ENCODE peak calls at places on chromosomes 16 and 17, in eight cellular contexts. One of them, this sample, is unnamed.

GRCh38 chr16:24520983-24521382 is 18.4 kb upstream of the RBBP6 start:
- DNase-seq in heart left ventricle: no peak
- DNase-seq in lung: no peak
- DNase-seq in BJ: no peak
- DNase-seq in transverse colon: no peak
- DNase-seq in Peyer's patch: no peak
- DNase-seq in GM23338: no peak
- DNase-seq in sigmoid colon: no peak
- DNase-seq in this sample: no peak

GRCh38 chr16:80948886-80949502 is 57.7 kb downstream of the CMC2 start:
- DNase-seq in sigmoid colon: no peak
- DNase-seq in GM23338: peak
- DNase-seq in Peyer's patch: peak
- DNase-seq in heart left ventricle: peak
- DNase-seq in BJ: no peak
- DNase-seq in lung: no peak
- DNase-seq in transverse colon: peak
- DNase-seq in this sample: no peak

GRCh38 chr16:75452464-75453190 is 11.9 kb downstream of the TMEM170A start:
- DNase-seq in transverse colon: no peak
- DNase-seq in Peyer's patch: no peak
- DNase-seq in heart left ventricle: no peak
- DNase-seq in GM23338: no peak
- DNase-seq in sigmoid colon: no peak
- DNase-seq in BJ: no peak
- DNase-seq in lung: no peak
- DNase-seq in this sample: no peak

GRCh38 chr16:57743458-57743857 is 7.9 kb downstream of the KATNB1 start:
- DNase-seq in GM23338: no peak
- DNase-seq in BJ: no peak
- DNase-seq in Peyer's patch: no peak
- DNase-seq in lung: no peak
- DNase-seq in transverse colon: no peak
- DNase-seq in sigmoid colon: no peak
- DNase-seq in heart left ventricle: no peak
- DNase-seq in this sample: no peak

GRCh38 chr16:67907397-67907796 is 14.3 kb downstream of the PSKH1 start:
- DNase-seq in heart left ventricle: no peak
- DNase-seq in GM23338: no peak
- DNase-seq in transverse colon: no peak
- DNase-seq in sigmoid colon: no peak
- DNase-seq in BJ: no peak
- DNase-seq in Peyer's patch: no peak
- DNase-seq in lung: no peak
- DNase-seq in this sample: no peak

GRCh38 chr16:56610609-56611111 is 2.3 kb downstream of the MT2A start:
- DNase-seq in heart left ventricle: no peak
- DNase-seq in transverse colon: no peak
- DNase-seq in BJ: no peak
- DNase-seq in sigmoid colon: no peak
- DNase-seq in Peyer's patch: no peak
- DNase-seq in lung: no peak
- DNase-seq in GM23338: no peak
- DNase-seq in this sample: no peak

GRCh38 chr17:9904277-9905077 is 594 bp downstream of the RCVRN start:
- DNase-seq in Peyer's patch: no peak
- DNase-seq in heart left ventricle: no peak
- DNase-seq in transverse colon: no peak
- DNase-seq in GM23338: no peak
- DNase-seq in BJ: no peak
- DNase-seq in sigmoid colon: no peak
- DNase-seq in lung: no peak
- DNase-seq in this sample: no peak

GRCh38 chr16:46649571-46649970 is 28.4 kb upstream of the SHCBP1 start:
- DNase-seq in GM23338: no peak
- DNase-seq in lung: no peak
- DNase-seq in Peyer's patch: peak
- DNase-seq in sigmoid colon: peak
- DNase-seq in heart left ventricle: peak
- DNase-seq in BJ: no peak
- DNase-seq in transverse colon: peak
- DNase-seq in this sample: no peak

GRCh38 chr16:23420011-23420410 is 33.0 kb downstream of the COG7 start:
- DNase-seq in heart left ventricle: no peak
- DNase-seq in BJ: no peak
- DNase-seq in GM23338: no peak
- DNase-seq in Peyer's patch: no peak
- DNase-seq in sigmoid colon: no peak
- DNase-seq in transverse colon: no peak
- DNase-seq in lung: no peak
- DNase-seq in this sample: no peak

GRCh38 chr17:37505333-37505732 is 15.6 kb downstream of the DUSP14 start:
- DNase-seq in heart left ventricle: no peak
- DNase-seq in lung: no peak
- DNase-seq in GM23338: no peak
- DNase-seq in Peyer's patch: no peak
- DNase-seq in sigmoid colon: no peak
- DNase-seq in transverse colon: no peak
- DNase-seq in BJ: no peak
- DNase-seq in this sample: no peak

GRCh38 chr16:4090476-4090875 is 25.8 kb downstream of the ADCY9 start:
- DNase-seq in BJ: no peak
- DNase-seq in GM23338: no peak
- DNase-seq in heart left ventricle: peak
- DNase-seq in sigmoid colon: no peak
- DNase-seq in Peyer's patch: no peak
- DNase-seq in lung: no peak
- DNase-seq in transverse colon: peak
- DNase-seq in this sample: no peak

GRCh38 chr16:87506423-87507350 is 13.9 kb upstream of the ZCCHC14 start:
- DNase-seq in lung: no peak
- DNase-seq in sigmoid colon: no peak
- DNase-seq in BJ: no peak
- DNase-seq in GM23338: no peak
- DNase-seq in heart left ventricle: no peak
- DNase-seq in transverse colon: no peak
- DNase-seq in Peyer's patch: no peak
- DNase-seq in this sample: no peak

DNA sequence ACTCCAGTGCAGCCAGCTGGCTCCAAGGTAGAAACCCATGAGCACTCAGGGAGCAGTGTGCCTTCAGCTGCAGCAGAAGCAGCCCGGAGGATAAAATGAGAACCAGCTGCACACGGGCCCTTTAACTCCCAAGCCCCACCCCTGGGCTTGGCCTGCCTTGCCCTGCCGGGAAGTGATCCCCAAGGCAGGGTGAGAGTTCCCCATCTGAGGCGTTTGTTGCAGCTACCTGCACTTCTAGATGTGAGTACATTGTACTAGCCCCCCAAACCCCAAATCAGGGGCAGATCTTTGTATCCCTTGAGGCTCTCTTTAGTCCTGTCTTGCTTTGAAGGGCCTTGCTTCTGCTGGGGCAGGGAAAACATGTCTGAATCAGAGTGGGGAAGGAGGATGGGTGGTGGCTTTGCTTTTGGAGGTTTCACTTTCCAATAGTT is at the start of gene MVP:
- DNase-seq in GM23338: no peak
- DNase-seq in BJ: no peak
- DNase-seq in sigmoid colon: peak
- DNase-seq in lung: peak
- DNase-seq in heart left ventricle: peak
- DNase-seq in transverse colon: peak
- DNase-seq in Peyer's patch: peak
- DNase-seq in this sample: no peak
- H3K4me3 ChIP-seq in GM23338: no peak
- H3K4me3 ChIP-seq in BJ: peak
- H3K4me3 ChIP-seq in sigmoid colon: peak
- H3K4me3 ChIP-seq in lung: peak
- H3K4me3 ChIP-seq in heart left ventricle: peak
- H3K4me3 ChIP-seq in transverse colon: peak
- H3K4me3 ChIP-seq in Peyer's patch: peak
- H3K4me3 ChIP-seq in this sample: peak

DNA sequence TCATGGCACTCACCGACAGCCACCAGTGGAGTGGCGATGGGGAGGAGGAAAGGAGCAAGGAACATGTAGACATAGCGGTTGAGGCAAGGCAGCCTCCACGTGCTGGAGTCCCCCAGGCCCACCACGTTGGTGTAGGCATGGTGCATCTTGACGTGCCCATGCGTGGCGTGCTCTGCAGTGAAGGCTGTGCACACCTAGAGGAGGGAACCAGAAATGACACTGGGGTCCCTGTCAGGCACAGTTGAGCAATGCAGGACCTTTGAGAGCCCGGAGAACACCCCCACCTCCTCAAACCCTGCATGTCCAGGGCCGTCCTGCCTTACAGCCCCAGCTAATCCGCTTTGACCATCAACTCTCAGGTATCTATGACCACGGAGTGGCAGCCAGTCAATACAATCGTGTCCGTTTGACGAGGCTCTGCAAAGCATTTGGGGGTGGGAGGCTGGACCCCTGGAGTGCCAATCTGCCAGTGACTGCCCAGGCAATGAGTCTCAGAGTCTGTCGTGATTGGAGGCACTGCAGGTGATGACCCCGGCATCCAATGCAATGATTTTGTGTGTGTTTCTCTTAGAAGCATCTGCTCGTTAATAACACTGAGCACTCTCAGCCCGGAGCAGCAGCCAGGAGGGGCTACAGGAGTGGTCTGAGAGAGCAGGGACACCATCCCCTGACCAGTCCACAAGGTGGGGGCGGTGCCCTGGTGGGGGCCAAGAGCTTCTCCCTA is 9.9 kb upstream of the FDXR start:
- DNase-seq in Peyer's patch: no peak
- DNase-seq in sigmoid colon: no peak
- DNase-seq in BJ: no peak
- DNase-seq in heart left ventricle: no peak
- DNase-seq in GM23338: no peak
- DNase-seq in transverse colon: no peak
- DNase-seq in lung: no peak
- DNase-seq in this sample: no peak
- TF ChIP-seq CTCF in Peyer's patch: no peak
- TF ChIP-seq CTCF in sigmoid colon: no peak
- TF ChIP-seq CTCF in BJ: no peak
- TF ChIP-seq CTCF in heart left ventricle: no peak
- TF ChIP-seq CTCF in GM23338: no peak
- TF ChIP-seq CTCF in transverse colon: no peak
- TF ChIP-seq CTCF in lung: no peak
- TF ChIP-seq CTCF in this sample: no peak

GRCh38 chr17:57892146-57892819 is 42.4 kb upstream of the MRPS23 start:
- DNase-seq in heart left ventricle: peak
- DNase-seq in BJ: no peak
- DNase-seq in transverse colon: peak
- DNase-seq in sigmoid colon: peak
- DNase-seq in Peyer's patch: peak
- DNase-seq in lung: peak
- DNase-seq in GM23338: peak
- DNase-seq in this sample: no peak
- H3K4me3 ChIP-seq in heart left ventricle: no peak
- H3K4me3 ChIP-seq in BJ: no peak
- H3K4me3 ChIP-seq in transverse colon: no peak
- H3K4me3 ChIP-seq in sigmoid colon: no peak
- H3K4me3 ChIP-seq in Peyer's patch: no peak
- H3K4me3 ChIP-seq in lung: no peak
- H3K4me3 ChIP-seq in GM23338: no peak
- H3K4me3 ChIP-seq in this sample: no peak

DNA sequence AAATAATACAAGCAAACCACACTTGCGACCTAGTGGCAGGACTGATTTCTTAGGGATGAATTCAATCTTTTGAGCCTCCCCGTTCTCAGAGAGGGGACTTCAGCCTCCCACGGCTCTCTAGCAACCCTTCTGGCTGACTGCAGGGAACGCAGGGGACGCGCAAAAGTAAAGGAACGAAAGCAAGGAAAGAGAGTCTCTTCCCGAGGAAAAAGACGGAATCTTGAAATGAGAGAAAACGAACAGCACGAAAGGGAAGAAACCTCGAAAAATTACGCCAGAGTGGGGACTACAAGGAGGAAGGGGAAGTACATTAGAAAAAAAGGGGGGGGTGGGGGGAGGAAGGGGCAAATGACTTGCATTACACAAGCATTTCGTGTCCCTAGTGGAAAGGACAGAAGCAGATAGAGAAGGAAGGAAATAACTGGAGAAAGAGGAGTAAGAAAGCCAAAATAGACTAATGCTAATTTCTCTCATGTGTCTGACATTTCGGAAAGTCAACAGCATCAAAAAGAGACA is 1.2 kb downstream of the GRB2 start:
- DNase-seq in heart left ventricle: no peak
- DNase-seq in GM23338: peak
- DNase-seq in BJ: no peak
- DNase-seq in transverse colon: peak
- DNase-seq in Peyer's patch: peak
- DNase-seq in sigmoid colon: peak
- DNase-seq in lung: peak
- DNase-seq in this sample: peak
- TF ChIP-seq CTCF in heart left ventricle: peak
- TF ChIP-seq CTCF in GM23338: peak
- TF ChIP-seq CTCF in BJ: peak
- TF ChIP-seq CTCF in transverse colon: peak
- TF ChIP-seq CTCF in Peyer's patch: peak
- TF ChIP-seq CTCF in sigmoid colon: peak
- TF ChIP-seq CTCF in lung: peak
- TF ChIP-seq CTCF in this sample: peak